ENCODE peak calls at places on chromosomes 5 and 9, in nine cellular contexts. One of them, this sample, is unnamed.

GRCh38 chr5:176501333-176501732 is 35.9 kb downstream of the RNF44 start:
- DNase-seq in SK-N-SH: no peak
- DNase-seq in left ventricle myocardium inferior: no peak
- DNase-seq in stomach: no peak
- DNase-seq in neural progenitor cell: no peak
- DNase-seq in sigmoid colon: no peak
- DNase-seq in CD8-positive, alpha-beta T cell: no peak
- DNase-seq in body of pancreas: no peak
- DNase-seq in heart right ventricle: no peak
- DNase-seq in this sample: no peak

GRCh38 chr5:140408750-140409241 is 7.2 kb downstream of the ANKHD1 start:
- DNase-seq in heart right ventricle: no peak
- DNase-seq in stomach: no peak
- DNase-seq in neural progenitor cell: no peak
- DNase-seq in SK-N-SH: no peak
- DNase-seq in left ventricle myocardium inferior: no peak
- DNase-seq in CD8-positive, alpha-beta T cell: no peak
- DNase-seq in body of pancreas: no peak
- DNase-seq in sigmoid colon: no peak
- DNase-seq in this sample: peak; percentile 30

GRCh38 chr9:131503626-131504465 is 1.1 kb downstream of the POMT1 start:
- DNase-seq in sigmoid colon: no peak
- DNase-seq in CD8-positive, alpha-beta T cell: peak; percentile 10
- DNase-seq in neural progenitor cell: peak; percentile 23
- DNase-seq in left ventricle myocardium inferior: no peak
- DNase-seq in body of pancreas: no peak
- DNase-seq in heart right ventricle: no peak
- DNase-seq in SK-N-SH: peak; percentile 65
- DNase-seq in stomach: no peak
- DNase-seq in this sample: peak; percentile 16

GRCh38 chr5:73233461-73234151 is 60.6 kb downstream of the TMEM174 start:
- DNase-seq in neural progenitor cell: peak; percentile 93
- DNase-seq in stomach: no peak
- DNase-seq in left ventricle myocardium inferior: peak; percentile 14
- DNase-seq in sigmoid colon: no peak
- DNase-seq in body of pancreas: peak; percentile 19
- DNase-seq in CD8-positive, alpha-beta T cell: no peak
- DNase-seq in heart right ventricle: no peak
- DNase-seq in SK-N-SH: peak; percentile 74
- DNase-seq in this sample: no peak

GRCh38 chr9:12681620-12682019 is 11.6 kb upstream of the TYRP1 start:
- DNase-seq in body of pancreas: no peak
- DNase-seq in neural progenitor cell: no peak
- DNase-seq in CD8-positive, alpha-beta T cell: no peak
- DNase-seq in heart right ventricle: no peak
- DNase-seq in left ventricle myocardium inferior: no peak
- DNase-seq in stomach: no peak
- DNase-seq in SK-N-SH: no peak
- DNase-seq in sigmoid colon: no peak
- DNase-seq in this sample: no peak

GRCh38 chr5:73365301-73365853 is 83.2 kb downstream of the FOXD1 start:
- DNase-seq in body of pancreas: no peak
- DNase-seq in left ventricle myocardium inferior: no peak
- DNase-seq in heart right ventricle: no peak
- DNase-seq in CD8-positive, alpha-beta T cell: no peak
- DNase-seq in neural progenitor cell: no peak
- DNase-seq in stomach: no peak
- DNase-seq in SK-N-SH: no peak
- DNase-seq in sigmoid colon: no peak
- DNase-seq in this sample: peak; percentile 38

GRCh38 chr9:6759114-6759977 is 1.6 kb downstream of the KDM4C start:
- DNase-seq in left ventricle myocardium inferior: no peak
- DNase-seq in neural progenitor cell: no peak
- DNase-seq in stomach: peak; percentile 28
- DNase-seq in SK-N-SH: peak; percentile 15
- DNase-seq in body of pancreas: peak; percentile 20
- DNase-seq in CD8-positive, alpha-beta T cell: no peak
- DNase-seq in heart right ventricle: no peak
- DNase-seq in sigmoid colon: no peak
- DNase-seq in this sample: peak; percentile 28

GRCh38 chr9:14030350-14030823 is 283.6 kb downstream of the NFIB start:
- DNase-seq in body of pancreas: peak; percentile 23
- DNase-seq in neural progenitor cell: no peak
- DNase-seq in left ventricle myocardium inferior: no peak
- DNase-seq in heart right ventricle: no peak
- DNase-seq in CD8-positive, alpha-beta T cell: no peak
- DNase-seq in sigmoid colon: no peak
- DNase-seq in stomach: no peak
- DNase-seq in SK-N-SH: peak; percentile 15
- DNase-seq in this sample: no peak

GRCh38 chr5:139806111-139806510 is 10.5 kb downstream of the PSD2 start:
- DNase-seq in sigmoid colon: no peak
- DNase-seq in heart right ventricle: no peak
- DNase-seq in CD8-positive, alpha-beta T cell: no peak
- DNase-seq in stomach: no peak
- DNase-seq in body of pancreas: peak; percentile 33
- DNase-seq in SK-N-SH: no peak
- DNase-seq in neural progenitor cell: no peak
- DNase-seq in left ventricle myocardium inferior: no peak
- DNase-seq in this sample: no peak

GRCh38 chr5:33659526-33660169 is 218.9 kb downstream of the TARS1 start:
- DNase-seq in heart right ventricle: no peak
- DNase-seq in body of pancreas: no peak
- DNase-seq in sigmoid colon: no peak
- DNase-seq in stomach: no peak
- DNase-seq in neural progenitor cell: no peak
- DNase-seq in left ventricle myocardium inferior: no peak
- DNase-seq in SK-N-SH: no peak
- DNase-seq in CD8-positive, alpha-beta T cell: no peak
- DNase-seq in this sample: no peak

GRCh38 chr5:96691503-96692303 is 29.5 kb downstream of the CAST start:
- DNase-seq in neural progenitor cell: no peak
- DNase-seq in stomach: no peak
- DNase-seq in sigmoid colon: no peak
- DNase-seq in CD8-positive, alpha-beta T cell: no peak
- DNase-seq in left ventricle myocardium inferior: no peak
- DNase-seq in body of pancreas: no peak
- DNase-seq in SK-N-SH: no peak
- DNase-seq in heart right ventricle: no peak
- DNase-seq in this sample: no peak

GRCh38 chr9:122055668-122056067 is 37.4 kb downstream of the TTLL11 start:
- DNase-seq in sigmoid colon: no peak
- DNase-seq in body of pancreas: no peak
- DNase-seq in neural progenitor cell: no peak
- DNase-seq in heart right ventricle: no peak
- DNase-seq in CD8-positive, alpha-beta T cell: no peak
- DNase-seq in SK-N-SH: no peak
- DNase-seq in left ventricle myocardium inferior: no peak
- DNase-seq in stomach: no peak
- DNase-seq in this sample: no peak

GRCh38 chr9:86041331-86041741 is 58.0 kb downstream of the GOLM1 start:
- DNase-seq in sigmoid colon: no peak
- DNase-seq in left ventricle myocardium inferior: no peak
- DNase-seq in body of pancreas: no peak
- DNase-seq in stomach: no peak
- DNase-seq in CD8-positive, alpha-beta T cell: no peak
- DNase-seq in heart right ventricle: no peak
- DNase-seq in neural progenitor cell: no peak
- DNase-seq in SK-N-SH: no peak
- DNase-seq in this sample: peak; percentile 66

GRCh38 chr5:154712518-154713437 is 42.4 kb upstream of the LARP1 start:
- DNase-seq in heart right ventricle: no peak
- DNase-seq in neural progenitor cell: no peak
- DNase-seq in CD8-positive, alpha-beta T cell: no peak
- DNase-seq in sigmoid colon: peak; percentile 56
- DNase-seq in left ventricle myocardium inferior: no peak
- DNase-seq in body of pancreas: peak; percentile 92
- DNase-seq in stomach: peak; percentile 88
- DNase-seq in SK-N-SH: no peak
- DNase-seq in this sample: peak; percentile 82

GRCh38 chr9:3963266-3964019 is 336.4 kb downstream of the GLIS3 start:
- DNase-seq in SK-N-SH: no peak
- DNase-seq in CD8-positive, alpha-beta T cell: no peak
- DNase-seq in stomach: peak; percentile 26
- DNase-seq in body of pancreas: peak; percentile 35
- DNase-seq in left ventricle myocardium inferior: no peak
- DNase-seq in neural progenitor cell: no peak
- DNase-seq in sigmoid colon: peak; percentile 67
- DNase-seq in heart right ventricle: no peak
- DNase-seq in this sample: peak; percentile 12

GRCh38 chr5:91929522-91929817 is 546.4 kb upstream of the ARRDC3 start:
- DNase-seq in SK-N-SH: no peak
- DNase-seq in sigmoid colon: no peak
- DNase-seq in left ventricle myocardium inferior: no peak
- DNase-seq in neural progenitor cell: no peak
- DNase-seq in body of pancreas: no peak
- DNase-seq in CD8-positive, alpha-beta T cell: no peak
- DNase-seq in stomach: no peak
- DNase-seq in heart right ventricle: no peak
- DNase-seq in this sample: no peak

GRCh38 chr9:129826759-129827158 is 2.8 kb upstream of the TOR1A start:
- DNase-seq in body of pancreas: no peak
- DNase-seq in CD8-positive, alpha-beta T cell: no peak
- DNase-seq in stomach: no peak
- DNase-seq in left ventricle myocardium inferior: no peak
- DNase-seq in neural progenitor cell: no peak
- DNase-seq in SK-N-SH: no peak
- DNase-seq in sigmoid colon: no peak
- DNase-seq in heart right ventricle: no peak
- DNase-seq in this sample: no peak

GRCh38 chr5:39623291-39623865 is 198.6 kb upstream of the DAB2 start:
- DNase-seq in body of pancreas: no peak
- DNase-seq in CD8-positive, alpha-beta T cell: no peak
- DNase-seq in SK-N-SH: no peak
- DNase-seq in stomach: no peak
- DNase-seq in neural progenitor cell: no peak
- DNase-seq in sigmoid colon: no peak
- DNase-seq in left ventricle myocardium inferior: no peak
- DNase-seq in heart right ventricle: no peak
- DNase-seq in this sample: no peak
- H3K27ac ChIP-seq in body of pancreas: no peak overlapping the region
- H3K27ac ChIP-seq in CD8-positive, alpha-beta T cell: no peak overlapping the region
- H3K27ac ChIP-seq in SK-N-SH: no peak overlapping the region
- H3K27ac ChIP-seq in stomach: no peak overlapping the region
- H3K27ac ChIP-seq in neural progenitor cell: no peak overlapping the region
- H3K27ac ChIP-seq in sigmoid colon: no peak overlapping the region
- H3K27ac ChIP-seq in left ventricle myocardium inferior: no peak overlapping the region
- H3K27ac ChIP-seq in heart right ventricle: no peak overlapping the region
- H3K27ac ChIP-seq in this sample: no peak overlapping the region

DNA sequence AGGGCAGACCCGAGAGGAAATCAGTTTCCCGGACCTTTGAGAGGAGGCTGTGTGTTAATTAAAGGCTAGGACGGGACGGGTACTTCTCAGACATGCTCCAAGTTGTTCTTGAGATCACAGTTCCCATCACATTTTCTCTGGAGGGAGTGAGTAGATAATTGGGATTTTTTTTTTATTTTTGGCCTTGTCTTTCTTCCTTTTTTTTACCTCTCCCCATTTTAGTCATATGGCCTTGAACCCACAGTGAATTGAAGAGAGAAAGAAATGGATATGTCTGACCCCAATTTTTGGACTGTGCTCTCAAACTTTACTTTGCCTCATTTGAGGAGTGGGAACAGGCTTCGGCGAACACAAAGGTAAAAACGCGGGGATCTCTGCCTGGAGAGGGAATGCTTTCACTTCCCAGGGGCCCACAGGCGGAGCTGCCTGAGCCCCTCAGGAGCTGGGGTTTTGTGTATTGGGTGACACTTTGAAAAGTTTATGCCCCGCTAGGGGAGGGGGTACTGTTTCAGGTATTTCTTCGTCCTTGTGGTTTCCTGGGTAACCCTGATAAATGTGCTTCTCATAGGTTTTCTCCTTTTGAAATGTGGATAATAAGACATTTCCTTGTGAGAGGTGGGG is 191.8 kb downstream of the CD180 start:
- DNase-seq in heart right ventricle: no peak
- DNase-seq in SK-N-SH: peak; percentile 15
- DNase-seq in sigmoid colon: no peak
- DNase-seq in left ventricle myocardium inferior: no peak
- DNase-seq in neural progenitor cell: peak; percentile 31
- DNase-seq in stomach: no peak
- DNase-seq in body of pancreas: no peak
- DNase-seq in CD8-positive, alpha-beta T cell: no peak
- DNase-seq in this sample: no peak
- TF ChIP-seq CTCF in heart right ventricle: no peak
- TF ChIP-seq CTCF in SK-N-SH: no peak
- TF ChIP-seq CTCF in sigmoid colon: no peak
- TF ChIP-seq CTCF in left ventricle myocardium inferior: no peak
- TF ChIP-seq CTCF in neural progenitor cell: no peak
- TF ChIP-seq CTCF in stomach: no peak
- TF ChIP-seq CTCF in body of pancreas: no peak
- TF ChIP-seq CTCF in CD8-positive, alpha-beta T cell: no peak
- TF ChIP-seq CTCF in this sample: no peak

GRCh38 chr5:113219695-113220094 is 215.1 kb downstream of the TSSK1B start:
- DNase-seq in heart right ventricle: no peak
- DNase-seq in CD8-positive, alpha-beta T cell: no peak
- DNase-seq in neural progenitor cell: no peak
- DNase-seq in stomach: no peak
- DNase-seq in body of pancreas: no peak
- DNase-seq in SK-N-SH: no peak
- DNase-seq in sigmoid colon: no peak
- DNase-seq in left ventricle myocardium inferior: no peak
- DNase-seq in this sample: no peak

GRCh38 chr5:113217619-113218184 is 217.1 kb downstream of the TSSK1B start:
- DNase-seq in sigmoid colon: no peak
- DNase-seq in SK-N-SH: no peak
- DNase-seq in heart right ventricle: no peak
- DNase-seq in left ventricle myocardium inferior: no peak
- DNase-seq in CD8-positive, alpha-beta T cell: no peak
- DNase-seq in neural progenitor cell: no peak
- DNase-seq in stomach: no peak
- DNase-seq in body of pancreas: no peak
- DNase-seq in this sample: no peak

GRCh38 chr5:113216545-113216944 is 218.2 kb downstream of the TSSK1B start:
- DNase-seq in left ventricle myocardium inferior: no peak
- DNase-seq in body of pancreas: no peak
- DNase-seq in SK-N-SH: no peak
- DNase-seq in neural progenitor cell: no peak
- DNase-seq in stomach: no peak
- DNase-seq in sigmoid colon: no peak
- DNase-seq in CD8-positive, alpha-beta T cell: no peak
- DNase-seq in heart right ventricle: no peak
- DNase-seq in this sample: no peak

GRCh38 chr5:113218200-113218599 is 216.6 kb downstream of the TSSK1B start:
- DNase-seq in heart right ventricle: peak; percentile 53
- DNase-seq in SK-N-SH: no peak
- DNase-seq in stomach: no peak
- DNase-seq in sigmoid colon: no peak
- DNase-seq in neural progenitor cell: no peak
- DNase-seq in left ventricle myocardium inferior: peak; percentile 55
- DNase-seq in body of pancreas: no peak
- DNase-seq in CD8-positive, alpha-beta T cell: no peak
- DNase-seq in this sample: no peak

GRCh38 chr5:113218906-113219517 is 215.8 kb downstream of the TSSK1B start:
- DNase-seq in heart right ventricle: no peak
- DNase-seq in CD8-positive, alpha-beta T cell: no peak
- DNase-seq in SK-N-SH: no peak
- DNase-seq in left ventricle myocardium inferior: no peak
- DNase-seq in neural progenitor cell: no peak
- DNase-seq in sigmoid colon: no peak
- DNase-seq in body of pancreas: no peak
- DNase-seq in stomach: no peak
- DNase-seq in this sample: no peak
- H3K4me1 ChIP-seq in heart right ventricle: peaks cover 92% of the 10 kb centered on the region
- H3K4me1 ChIP-seq in CD8-positive, alpha-beta T cell: no peaks in the 10 kb centered on the region
- H3K4me1 ChIP-seq in SK-N-SH: peaks cover 17% of the 10 kb centered on the region
- H3K4me1 ChIP-seq in left ventricle myocardium inferior: peaks cover 90% of the 10 kb centered on the region
- H3K4me1 ChIP-seq in neural progenitor cell: peaks cover 32% of the 10 kb centered on the region
- H3K4me1 ChIP-seq in sigmoid colon: no peaks in the 10 kb centered on the region
- H3K4me1 ChIP-seq in body of pancreas: no peaks in the 10 kb centered on the region
- H3K4me1 ChIP-seq in stomach: no peaks in the 10 kb centered on the region
- H3K4me1 ChIP-seq in this sample: peaks cover 2% of the 10 kb centered on the region

GRCh38 chr5:36238896-36239295 is 2.8 kb downstream of the NADK2 start:
- DNase-seq in stomach: no peak
- DNase-seq in neural progenitor cell: no peak
- DNase-seq in SK-N-SH: peak; percentile 40
- DNase-seq in left ventricle myocardium inferior: no peak
- DNase-seq in heart right ventricle: no peak
- DNase-seq in body of pancreas: no peak
- DNase-seq in sigmoid colon: no peak
- DNase-seq in CD8-positive, alpha-beta T cell: no peak
- DNase-seq in this sample: no peak
- H3K27ac ChIP-seq in stomach: peak overlapping the region; percentile 98
- H3K27ac ChIP-seq in neural progenitor cell: no peak overlapping the region
- H3K27ac ChIP-seq in SK-N-SH: peak overlapping the region; percentile 75
- H3K27ac ChIP-seq in left ventricle myocardium inferior: peak overlapping the region; percentile 98
- H3K27ac ChIP-seq in heart right ventricle: no peak overlapping the region
- H3K27ac ChIP-seq in body of pancreas: peak overlapping the region; percentile 99
- H3K27ac ChIP-seq in sigmoid colon: peak overlapping the region; percentile 99
- H3K27ac ChIP-seq in CD8-positive, alpha-beta T cell: no peak overlapping the region
- H3K27ac ChIP-seq in this sample: peak overlapping the region; percentile 95